ENCODE peak calls at places on chromosomes 13 and 19, in four cellular contexts. X is H9, G is IMR-90, O is H1. N is an unnamed sample.

GRCh38 chr13:113919761-113920160 is 54.1 kb downstream of the C13orf46 start:
- DNase-seq in X (peak), G (no peak), O (no peak), N (no peak)

GRCh38 chr13:100694722-100695644 is 20.4 kb upstream of the TMTC4 start:
- DNase-seq in X (peak), G (peak), O (peak), N (peak)

GRCh38 chr13:25778302-25778701 is 273.5 kb downstream of the SHISA2 start:
- DNase-seq in X (no peak), G (no peak), O (no peak), N (no peak)

GRCh38 chr13:73610799-73611592 is 523.2 kb downstream of the KLF12 start:
- DNase-seq in X (no peak), G (no peak), O (no peak), N (no peak)

GRCh38 chr19:8395621-8396082 is 5.5 kb downstream of the RAB11B start:
- DNase-seq in X (peak), G (no peak), O (no peak), N (no peak)

GRCh38 chr13:105462981-105463380 is 1072.5 kb downstream of the EFNB2 start:
- DNase-seq in X (no peak), G (peak), O (no peak), N (no peak)

GRCh38 chr19:58229255-58229639 is 533 bp downstream of the ZNF544 start:
- DNase-seq in X (peak), G (peak), O (peak), N (peak)

GRCh38 chr13:111179908-111180756 is 65.0 kb downstream of the ARHGEF7 start:
- DNase-seq in X (no peak), G (no peak), O (no peak), N (no peak)

GRCh38 chr13:72808917-72809500 is 27.1 kb downstream of the PIBF1 start:
- DNase-seq in X (no peak), G (peak), O (no peak), N (peak)

GRCh38 chr19:48870048-48870447 is 1.6 kb upstream of the PLEKHA4 start:
- DNase-seq in X (no peak), G (no peak), O (no peak), N (no peak)

GRCh38 chr19:48873476-48874308 is 1.5 kb downstream of the PPP1R15A start:
- DNase-seq in X (no peak), G (no peak), O (no peak), N (peak)

GRCh38 chr19:48872182-48872883 is at the start of gene PPP1R15A:
- DNase-seq in X (peak), G (peak), O (peak), N (peak)

GRCh38 chr19:48874309-48875135 is 2.3 kb downstream of the PPP1R15A start:
- DNase-seq in X (no peak), G (peak), O (no peak), N (no peak)

DNA sequence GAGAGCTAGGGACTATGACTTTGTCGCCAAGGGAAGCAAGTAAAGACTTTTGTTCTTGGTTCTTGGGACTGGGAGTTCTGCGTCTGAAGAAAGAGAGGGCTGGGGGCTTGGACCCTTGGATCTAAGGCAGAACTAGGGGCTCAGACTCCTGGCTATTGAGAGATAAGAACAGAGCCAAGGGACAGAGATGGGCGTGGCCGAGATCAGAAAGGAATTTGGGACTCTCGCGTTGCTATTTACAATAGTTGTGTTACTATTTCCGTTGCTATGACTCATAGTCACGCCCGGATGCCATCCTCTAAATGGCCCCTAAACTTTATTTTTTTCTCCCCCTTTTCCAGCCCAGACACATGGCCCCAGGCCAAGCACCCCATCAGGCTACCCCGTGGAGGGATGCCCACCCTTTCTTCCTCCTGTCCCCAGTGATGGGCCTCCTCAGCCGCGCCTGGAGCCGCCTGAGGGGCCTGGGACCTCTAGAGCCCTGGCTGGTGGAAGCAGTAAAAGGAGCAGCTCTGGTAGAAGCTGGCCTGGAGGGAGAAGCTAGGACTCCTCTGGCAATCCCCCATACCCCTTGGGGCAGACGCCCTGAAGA is 759 bp downstream of the PPP1R15A start:
- DNase-seq in X (peak), G (peak), O (peak), N (peak)
- H3K23ac ChIP-seq in X (no peak), G (peak), O (no peak), N (peak)

GRCh38 chr13:80251403-80251802 is 89.5 kb downstream of the SPRY2 start:
- DNase-seq in X (no peak), G (peak), O (no peak), N (no peak)
- H4K5ac ChIP-seq in X (no peak), G (no peak), O (no peak), N (no peak)

DNA sequence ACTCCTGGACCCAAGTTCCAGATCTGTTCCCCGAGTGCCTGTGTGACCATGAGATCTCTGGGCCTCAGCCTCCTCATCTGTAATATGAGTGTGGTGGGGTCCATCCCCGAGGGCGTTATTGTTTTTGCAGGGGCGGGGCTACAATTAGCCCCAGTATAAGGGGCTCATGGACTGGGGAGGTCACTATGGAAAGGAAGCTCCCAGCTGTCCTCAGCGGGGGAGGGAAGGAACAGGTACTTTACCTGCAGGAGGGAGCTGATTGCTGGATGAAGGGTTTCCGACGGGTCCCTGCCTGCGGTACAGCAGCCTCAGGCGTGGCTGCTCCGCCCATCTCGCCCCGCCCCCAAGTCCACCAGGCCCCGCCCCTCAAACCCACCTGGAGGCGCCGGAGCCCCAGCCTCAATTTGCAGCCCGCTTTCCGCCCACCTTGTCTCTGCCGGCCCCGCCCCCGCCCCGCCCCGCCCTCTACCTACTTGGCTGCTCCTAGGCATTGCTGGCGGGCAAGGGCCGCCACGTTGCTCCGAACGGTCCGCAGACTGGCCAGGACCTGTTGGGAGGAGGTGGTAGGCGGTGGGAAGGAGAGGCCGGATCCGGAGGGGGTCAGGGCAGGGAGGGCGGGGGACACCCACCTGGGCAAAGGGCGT is 5.5 kb downstream of the PDE4C start:
- DNase-seq in X (peak), G (no peak), O (peak), N (peak)
- H3K56ac ChIP-seq in X (no peak), G (no peak), O (no peak), N (peak)

DNA sequence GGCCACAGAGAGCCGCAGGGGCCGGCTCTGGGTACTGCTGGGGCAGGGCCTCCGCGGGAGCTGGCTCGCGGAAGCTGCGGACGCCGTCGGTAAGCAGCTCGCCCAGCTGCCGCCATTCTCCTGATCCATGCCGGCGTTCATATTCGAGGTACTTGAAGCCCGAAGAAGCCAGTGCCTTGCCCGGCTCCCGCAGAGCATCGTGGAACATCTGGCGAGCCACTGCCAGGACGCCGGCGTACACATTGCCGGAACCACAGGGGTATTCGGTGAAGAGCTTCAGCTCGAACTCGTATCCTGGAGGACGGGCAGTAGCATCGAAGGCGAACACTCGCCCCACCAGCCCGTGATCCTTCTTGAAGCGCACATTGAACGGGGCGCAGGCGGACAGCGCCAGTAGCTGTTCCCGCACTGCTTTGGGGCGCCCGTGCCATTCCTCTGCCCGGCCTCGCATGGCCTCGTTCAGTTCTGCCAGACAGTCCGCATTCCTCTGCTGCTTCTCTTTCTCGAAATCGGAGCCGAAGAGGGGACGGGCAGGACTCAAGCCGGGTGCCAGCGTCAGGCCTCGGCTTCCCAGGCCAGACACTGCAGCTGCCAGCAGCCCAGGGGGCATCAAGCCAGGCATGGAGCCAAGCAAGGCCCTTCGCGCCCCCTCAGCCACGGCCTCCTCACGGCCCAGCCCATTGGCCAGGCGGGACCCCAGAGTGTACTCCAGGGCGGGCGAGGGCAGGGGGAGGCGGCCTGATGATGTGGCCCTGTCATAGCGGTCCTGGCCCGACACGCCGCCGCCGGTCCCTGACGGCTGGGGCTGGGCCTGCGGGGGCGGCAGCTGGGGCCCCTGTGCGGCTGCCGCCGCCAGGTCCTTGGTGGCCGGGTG is 1.0 kb downstream of the IRF2BP1 start:
- DNase-seq in X (peak), G (no peak), O (no peak), N (peak)
- H3K23ac ChIP-seq in X (no peak), G (no peak), O (no peak), N (peak)

GRCh38 chr19:38306236-38306635 is 2.2 kb downstream of the C19orf33 start:
- DNase-seq in X (no peak), G (no peak), O (no peak), N (no peak)
- H4K5ac ChIP-seq in X (no peak), G (no peak), O (no peak), N (no peak)

DNA sequence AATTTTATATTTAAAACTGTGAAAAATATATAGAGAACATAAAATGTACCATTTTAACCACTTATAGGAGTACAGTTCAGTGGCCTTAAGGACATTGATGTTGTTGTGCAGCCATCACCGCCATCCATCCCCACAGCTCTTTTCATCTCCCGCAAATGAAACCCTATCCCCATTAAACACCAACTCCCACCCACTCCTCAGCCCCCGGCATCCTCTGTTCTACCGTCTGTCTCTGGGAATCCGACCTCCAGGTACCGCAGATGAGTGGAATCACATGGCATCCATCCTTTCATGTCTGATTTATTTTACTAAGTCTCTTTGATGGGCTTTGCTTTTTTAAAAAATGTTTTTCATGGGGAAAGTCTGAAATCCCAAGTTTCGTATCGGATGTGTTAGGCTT is 23.8 kb upstream of the SMIM17 start:
- DNase-seq in X (no peak), G (no peak), O (no peak), N (no peak)
- H3K56ac ChIP-seq in X (no peak), G (no peak), O (no peak), N (no peak)

GRCh38 chr19:38617283-38617763 is 430 bp downstream of the MAP4K1 start:
- DNase-seq in X (no peak), G (no peak), O (no peak), N (no peak)

GRCh38 chr19:38616265-38616664 is 1.5 kb downstream of the MAP4K1 start:
- DNase-seq in X (no peak), G (no peak), O (no peak), N (no peak)

GRCh38 chr19:38619361-38620174 is 580 bp downstream of the EIF3K start:
- DNase-seq in X (no peak), G (no peak), O (no peak), N (no peak)

GRCh38 chr19:38617764-38618589 is at the start of gene MAP4K1:
- DNase-seq in X (no peak), G (no peak), O (no peak), N (no peak)

GRCh38 chr19:38618590-38619360 is at the start of gene EIF3K:
- DNase-seq in X (peak), G (peak), O (peak), N (peak)
- H3K23ac ChIP-seq in X (no peak), G (peak), O (no peak), N (no peak)